ENCODE peak calls at places on chromosomes 13 and 19, in eight cellular contexts. I, T, D, H, N, E, P and M are unnamed samples.
A peak's percentile ranks its signal among the peaks of the same experiment; 100 is the strongest.

GRCh38 chr13:52851153-52851962 is 2.9 kb upstream of the PCDH8 start:
- DNase-seq in P (no peak), T (peak; percentile 49), E (no peak), I (peak; percentile 89), N (peak; percentile 63), H (peak; percentile 7), D (peak; percentile 31), M (peak; percentile 48)

GRCh38 chr13:89865331-89865833 is 1482.1 kb upstream of the MIR17HG start:
- DNase-seq in T (no peak), H (no peak), E (no peak), N (no peak), D (no peak), P (no peak), I (no peak), M (no peak)

GRCh38 chr13:67967031-67967430 is 736.9 kb upstream of the PCDH9 start:
- DNase-seq in D (no peak), I (no peak), H (peak; percentile 50), T (no peak), P (no peak), N (no peak), E (no peak), M (no peak)

GRCh38 chr19:10043286-10043927 is 30.1 kb downstream of the RDH8 start:
- DNase-seq in H (peak; percentile 48), T (no peak), D (no peak), N (no peak), I (peak; percentile 70), P (no peak), E (no peak), M (no peak)

GRCh38 chr19:30163663-30164062 is 208.5 kb upstream of the ZNF536 start:
- DNase-seq in N (no peak), I (no peak), H (no peak), E (peak; percentile 7), P (no peak), T (no peak), D (no peak), M (no peak)

GRCh38 chr19:48218964-48219363 is 36.7 kb downstream of the CARD8 start:
- DNase-seq in N (no peak), T (no peak), D (no peak), E (no peak), I (no peak), H (no peak), P (no peak), M (no peak)

GRCh38 chr13:45518525-45519235 is 53.9 kb downstream of the COG3 start:
- DNase-seq in P (no peak), E (no peak), I (no peak), H (peak; percentile 79), N (peak; percentile 76), D (no peak), T (no peak), M (no peak)

GRCh38 chr13:43492281-43492680 is 294.5 kb downstream of the ENOX1 start:
- DNase-seq in E (no peak), H (no peak), P (no peak), T (no peak), D (no peak), I (no peak), N (no peak), M (no peak)

DNA sequence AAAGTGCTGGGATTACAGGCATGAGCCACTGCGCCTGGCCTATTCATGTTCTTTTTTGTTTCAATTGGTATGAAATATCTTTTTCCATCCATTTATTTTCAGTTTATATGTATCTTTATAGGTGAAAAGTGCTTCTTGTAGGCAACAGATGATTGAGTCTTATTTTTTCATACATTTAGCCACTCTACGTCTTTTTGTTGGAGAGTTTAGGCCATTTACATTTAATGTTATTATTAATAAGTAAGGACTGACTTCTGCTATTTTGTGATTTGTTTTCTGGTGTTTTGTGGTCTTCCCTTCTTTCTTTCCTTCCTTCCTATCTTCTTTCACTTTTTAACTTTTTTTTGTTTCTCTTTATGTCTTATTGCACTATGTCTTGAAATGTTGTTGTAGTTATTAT is 16.7 kb upstream of the KBTBD7 start:
- DNase-seq in T (no peak), P (no peak), N (no peak), E (no peak), I (no peak), H (no peak), D (no peak), M (no peak)
- H3K4me3 ChIP-seq in T (no peak overlapping the region), P (no peak overlapping the region), N (no peak overlapping the region), E (no peak overlapping the region), I (no peak overlapping the region), H (no peak overlapping the region), D (no peak overlapping the region), M (no peak overlapping the region)

GRCh38 chr13:105474983-105475382 is 1060.5 kb downstream of the EFNB2 start:
- DNase-seq in H (peak; percentile 79), D (no peak), T (no peak), N (no peak), P (no peak), E (no peak), I (peak; percentile 39), M (no peak)

GRCh38 chr13:105466376-105466775 is 1069.1 kb downstream of the EFNB2 start:
- DNase-seq in N (no peak), H (no peak), D (no peak), E (no peak), T (no peak), I (no peak), P (no peak), M (no peak)

GRCh38 chr13:105465745-105466144 is 1069.7 kb downstream of the EFNB2 start:
- DNase-seq in N (no peak), D (no peak), H (no peak), T (no peak), E (no peak), I (no peak), P (no peak), M (no peak)

DNA sequence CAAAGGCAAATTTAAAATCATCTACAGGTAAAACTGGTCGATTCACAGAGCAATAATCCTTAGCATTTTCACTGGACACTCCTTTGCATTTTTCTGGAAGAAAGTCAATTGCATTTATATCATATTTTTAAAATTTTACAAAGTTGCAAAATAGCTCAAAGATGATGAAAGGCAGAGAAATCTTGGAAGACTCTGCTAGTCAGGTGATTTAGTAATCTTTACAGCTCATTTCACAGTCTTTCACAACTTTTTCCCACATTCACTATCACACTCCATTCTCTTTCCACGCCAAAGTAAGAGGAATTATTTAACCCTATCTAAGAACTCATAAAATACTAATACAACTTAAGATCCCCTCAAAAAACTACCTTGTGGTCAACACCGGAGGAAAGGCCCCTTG is 1063.8 kb downstream of the EFNB2 start:
- DNase-seq in I (no peak), N (no peak), H (peak; percentile 28), T (no peak), D (no peak), E (no peak), P (no peak), M (no peak)
- H3K4me1 ChIP-seq in I (peaks cover 13% of the 10 kb centered on the region), N (no peaks in the 10 kb centered on the region), H (no peaks in the 10 kb centered on the region), T (no peaks in the 10 kb centered on the region), D (no peaks in the 10 kb centered on the region), E (no peaks in the 10 kb centered on the region), P (no peaks in the 10 kb centered on the region), M (no peaks in the 10 kb centered on the region)

DNA sequence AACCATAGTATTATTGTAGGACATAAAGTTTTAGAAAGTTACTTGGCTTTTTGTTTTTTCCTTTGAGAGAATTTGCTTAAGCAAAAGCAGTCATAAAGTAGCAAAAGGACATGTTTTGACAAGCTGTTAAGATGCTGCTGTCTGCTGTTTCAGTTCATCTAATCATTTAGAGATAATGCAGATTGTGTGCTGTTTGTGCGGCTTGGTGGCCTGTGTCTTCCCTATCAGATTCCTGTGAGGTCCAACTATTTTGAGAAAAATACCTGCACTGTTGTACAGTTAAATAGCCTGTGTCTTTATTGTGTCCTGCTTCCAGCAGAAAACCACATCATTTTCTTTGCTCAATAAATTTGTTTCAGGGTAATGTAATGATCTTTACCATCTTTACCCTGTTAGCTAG is 20.0 kb downstream of the UCHL3 start:
- DNase-seq in I (no peak), T (no peak), N (no peak), E (no peak), D (no peak), P (no peak), H (no peak), M (no peak)
- H3K36me3 ChIP-seq in I (peaks cover 5% of the 10 kb centered on the region), T (no peaks in the 10 kb centered on the region), N (no peaks in the 10 kb centered on the region), E (peaks cover 5% of the 10 kb centered on the region), D (no peaks in the 10 kb centered on the region), P (no peaks in the 10 kb centered on the region), H (no peaks in the 10 kb centered on the region), M (no peaks in the 10 kb centered on the region)

GRCh38 chr19:55494172-55494761 is 6.0 kb downstream of the SSC5D start:
- DNase-seq in N (no peak), H (peak; percentile 51), P (no peak), E (peak; percentile 78), I (no peak), D (peak; percentile 90), T (peak; percentile 64), M (no peak)
- H3K4me3 ChIP-seq in N (no peak overlapping the region), H (peak overlapping the region; percentile 37), P (peak overlapping the region; percentile 35), E (peak overlapping the region; percentile 52), I (no peak overlapping the region), D (peak overlapping the region; percentile 39), T (peak overlapping the region; percentile 3), M (no peak overlapping the region)

DNA sequence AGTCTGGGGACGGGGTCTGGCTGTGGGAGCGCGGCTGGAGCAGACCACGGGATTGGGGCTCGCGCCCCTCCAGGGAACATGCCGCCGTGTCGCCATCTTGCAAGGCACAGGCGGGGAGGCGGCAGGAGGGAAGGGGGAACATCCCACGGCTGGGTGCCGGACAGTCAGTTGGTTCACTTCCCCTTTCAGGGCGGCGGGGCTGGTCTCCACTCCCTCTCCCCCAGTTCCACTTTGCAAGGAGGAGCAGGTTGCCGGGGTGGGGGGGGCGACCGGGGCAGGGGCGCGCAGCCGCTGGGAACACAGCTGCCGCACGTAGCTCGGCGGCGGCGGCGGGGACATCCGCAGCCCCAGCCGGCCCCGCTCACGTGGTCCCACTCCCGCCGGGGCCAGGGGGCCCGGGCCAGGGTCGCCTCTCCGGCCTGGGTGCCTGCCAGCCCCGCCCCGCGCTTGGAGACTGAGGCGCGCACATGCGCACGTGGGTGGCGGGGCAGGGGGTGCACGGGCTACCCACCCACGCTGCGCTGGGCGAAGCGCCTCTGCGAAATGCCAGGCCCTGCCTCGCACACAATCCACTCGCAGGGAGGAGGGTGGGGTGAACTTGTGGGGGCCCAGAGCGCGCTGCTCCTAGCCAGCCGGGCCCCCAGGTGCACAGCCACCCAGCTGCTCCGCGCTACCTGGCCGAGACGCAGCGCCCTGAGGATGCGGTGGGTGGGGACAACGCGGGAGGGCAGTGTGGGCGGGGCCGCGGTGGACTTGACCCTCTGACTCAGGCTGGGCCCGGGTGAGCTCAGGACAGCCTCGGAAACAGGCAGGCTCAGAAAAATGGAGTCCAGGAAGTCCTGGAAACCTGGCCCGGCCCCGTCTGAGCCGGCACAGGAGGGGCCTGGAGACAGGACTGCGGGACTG is 6.4 kb downstream of the KLF16 start:
- DNase-seq in T (no peak), D (peak; percentile 82), E (peak; percentile 88), H (peak; percentile 74), N (no peak), P (peak; percentile 78), I (peak; percentile 87), M (peak; percentile 96)
- H3K4me1 ChIP-seq in T (no peaks in the 10 kb centered on the region), D (peaks cover 28% of the 10 kb centered on the region), E (peaks cover 33% of the 10 kb centered on the region), H (peaks cover 54% of the 10 kb centered on the region), N (peaks cover 39% of the 10 kb centered on the region), P (peaks cover 26% of the 10 kb centered on the region), I (peaks cover 67% of the 10 kb centered on the region), M (peaks cover 87% of the 10 kb centered on the region)

GRCh38 chr19:15591796-15592195 is 23.2 kb upstream of the CYP4F8 start:
- DNase-seq in T (no peak), E (no peak), H (no peak), P (no peak), N (no peak), D (no peak), I (no peak), M (no peak)
- H3K36me3 ChIP-seq in T (no peaks in the 10 kb centered on the region), E (no peaks in the 10 kb centered on the region), H (no peaks in the 10 kb centered on the region), P (no peaks in the 10 kb centered on the region), N (no peaks in the 10 kb centered on the region), D (no peaks in the 10 kb centered on the region), I (no peaks in the 10 kb centered on the region), M (no peaks in the 10 kb centered on the region)